ENCODE peak calls at places on chromosomes 3 and 15, in ten cellular contexts. U is H54; P is kidney epithelial cell; H is GM23338; Q is endothelial cell; S is activated effector memory CD4-positive, alpha-beta T cell treated with anti-CD3 and anti-CD28 coated beads, Interleukin-2, amount 50 U/mL, for 16 hours; M is GM03348; X is T47D; L is LoVo; I is T-helper 17 cell. K is an unnamed sample.

GRCh38 chr3:53166781-53167291 is 5.8 kb downstream of the PRKCD start:
- DNase-seq in U (peak), P (no peak), H (no peak), Q (peak), S (no peak), M (peak), X (no peak), L (no peak), I (no peak), K (peak)

GRCh38 chr15:74464216-74464615 is 3.3 kb upstream of the UBL7 start:
- DNase-seq in U (no peak), P (no peak), H (no peak), Q (no peak), S (no peak), M (no peak), X (no peak), L (no peak), I (no peak), K (no peak)

GRCh38 chr3:14532691-14533456 is 7.3 kb downstream of the GRIP2 start:
- DNase-seq in U (peak), P (no peak), H (peak), Q (peak), S (no peak), M (no peak), X (peak), L (peak), I (no peak), K (no peak)

GRCh38 chr15:84762840-84763572 is 14.6 kb downstream of the ZNF592 start:
- DNase-seq in U (no peak), P (no peak), H (no peak), Q (no peak), S (no peak), M (no peak), X (no peak), L (no peak), I (no peak), K (no peak)

GRCh38 chr3:152269423-152270144 is 855 bp downstream of the MBNL1 start:
- DNase-seq in U (no peak), P (no peak), H (peak), Q (no peak), S (peak), M (peak), X (peak), L (peak), I (no peak), K (peak)

GRCh38 chr3:185152433-185153169 is at the start of gene C3orf70:
- DNase-seq in U (no peak), P (no peak), H (peak), Q (peak), S (no peak), M (peak), X (peak), L (peak), I (no peak), K (no peak)

GRCh38 chr15:74402873-74403589 is 30.7 kb downstream of the SEMA7A start:
- DNase-seq in U (no peak), P (no peak), H (no peak), Q (no peak), S (peak), M (no peak), X (no peak), L (no peak), I (no peak), K (no peak)

GRCh38 chr3:195823286-195823685 is 11.6 kb upstream of the MUC4 start:
- DNase-seq in U (no peak), P (no peak), H (no peak), Q (no peak), S (no peak), M (no peak), X (no peak), L (no peak), I (no peak), K (no peak)

GRCh38 chr3:159130108-159130507 is 328.3 kb downstream of the MFSD1 start:
- DNase-seq in U (no peak), P (no peak), H (peak), Q (peak), S (no peak), M (no peak), X (no peak), L (no peak), I (no peak), K (no peak)